ENCODE peak calls at places on chromosomes 12 and 14, in five cellular contexts. H is HFF-Myc, F is HL-60, T is kidney epithelial cell, D is transverse colon. J is an unnamed sample.

GRCh38 chr12:2039034-2039433 is 13.8 kb upstream of the CACNA1C start:
- DNase-seq in H (no peak), F (no peak), T (no peak), D (no peak), J (no peak)

GRCh38 chr14:94903338-94903737 is 133.4 kb upstream of the GSC start:
- DNase-seq in H (no peak), F (no peak), T (no peak), D (no peak), J (no peak)

GRCh38 chr12:75666980-75667359 is 155.6 kb upstream of the KRR1 start:
- DNase-seq in H (no peak), F (no peak), T (no peak), D (no peak), J (no peak)

GRCh38 chr14:89720741-89721315 is 233.7 kb downstream of the EFCAB11 start:
- DNase-seq in H (no peak), F (peak), T (no peak), D (peak), J (no peak)

GRCh38 chr12:130832561-130833209 is 6.4 kb downstream of the STX2 start:
- DNase-seq in H (no peak), F (peak), T (no peak), D (no peak), J (no peak)

GRCh38 chr12:60205500-60205899 is 609.7 kb downstream of the SLC16A7 start:
- DNase-seq in H (peak), F (no peak), T (peak), D (no peak), J (no peak)

GRCh38 chr12:65603428-65604351 is 220.6 kb upstream of the HMGA2 start:
- DNase-seq in H (peak), F (no peak), T (peak), D (peak), J (peak)

GRCh38 chr12:59046763-59047534 is 126.6 kb upstream of the LRIG3 start:
- DNase-seq in H (no peak), F (no peak), T (no peak), D (no peak), J (no peak)

GRCh38 chr12:57092529-57092862 is 3.6 kb downstream of the NAB2 start:
- DNase-seq in H (no peak), F (no peak), T (no peak), D (no peak), J (no peak)

GRCh38 chr12:31315089-31315725 is 10.7 kb downstream of the SINHCAF start:
- DNase-seq in H (no peak), F (no peak), T (no peak), D (no peak), J (no peak)

GRCh38 chr14:50122291-50122690 is 5.9 kb upstream of the VCPKMT start:
- DNase-seq in H (no peak), F (no peak), T (peak), D (no peak), J (peak)

GRCh38 chr12:113805673-113806072 is 160.5 kb downstream of the RBM19 start:
- DNase-seq in H (no peak), F (no peak), T (no peak), D (no peak), J (no peak)

GRCh38 chr12:52243264-52243773 is 10.3 kb downstream of the KRT7 start:
- DNase-seq in H (no peak), F (no peak), T (no peak), D (no peak), J (peak)

GRCh38 chr12:71938728-71939385 is at the start of gene TPH2:
- DNase-seq in H (no peak), F (peak), T (peak), D (peak), J (no peak)

GRCh38 chr12:58523360-58523759 is 396.9 kb downstream of the LRIG3 start:
- DNase-seq in H (no peak), F (no peak), T (no peak), D (no peak), J (no peak)

GRCh38 chr12:104519190-104519857 is 62.6 kb downstream of the CHST11 start:
- DNase-seq in H (no peak), F (no peak), T (no peak), D (no peak), J (no peak)

GRCh38 chr12:91139981-91140659 is 28.8 kb upstream of the LUM start:
- DNase-seq in H (peak), F (no peak), T (no peak), D (no peak), J (no peak)

GRCh38 chr12:15265868-15266267 is 44.7 kb upstream of the RERG start:
- DNase-seq in H (no peak), F (no peak), T (no peak), D (no peak), J (no peak)

GRCh38 chr12:98592825-98593322 is 612 bp upstream of the SLC25A3 start:
- DNase-seq in H (no peak), F (no peak), T (no peak), D (no peak), J (no peak)

GRCh38 chr14:52829527-52829926 is 38.1 kb upstream of the GNPNAT1 start:
- DNase-seq in H (no peak), F (no peak), T (no peak), D (no peak), J (no peak)

GRCh38 chr12:131003676-131004075 is 50.0 kb downstream of the ADGRD1 start:
- DNase-seq in H (no peak), F (no peak), T (no peak), D (no peak), J (no peak)

GRCh38 chr12:122856999-122857671 is 21.9 kb downstream of the HIP1R start:
- DNase-seq in H (no peak), F (no peak), T (no peak), D (no peak), J (no peak)

GRCh38 chr12:122855071-122855829 is 20.0 kb downstream of the HIP1R start:
- DNase-seq in H (no peak), F (no peak), T (no peak), D (no peak), J (no peak)

GRCh38 chr12:122858171-122858570 is 22.9 kb downstream of the HIP1R start:
- DNase-seq in H (no peak), F (no peak), T (no peak), D (no peak), J (no peak)

GRCh38 chr12:122854554-122854953 is 19.3 kb downstream of the HIP1R start:
- DNase-seq in H (no peak), F (no peak), T (no peak), D (no peak), J (no peak)

GRCh38 chr12:122855985-122856831 is 21.0 kb downstream of the HIP1R start:
- DNase-seq in H (no peak), F (no peak), T (no peak), D (no peak), J (no peak)
- H3K4me3 ChIP-seq in H (no peak), F (no peak), T (no peak), D (no peak), J (no peak)

GRCh38 chr12:55715833-55716581 is at the start of gene BLOC1S1:
- DNase-seq in H (peak), F (peak), T (no peak), D (peak), J (no peak)
- TF ChIP-seq CTCF in H (no peak), F (no peak), T (no peak), D (peak), J (peak)

GRCh38 chr12:40618621-40619020 is 73.6 kb upstream of the CNTN1 start:
- DNase-seq in H (no peak), F (no peak), T (no peak), D (no peak), J (no peak)
- H3K4me3 ChIP-seq in H (no peak), F (no peak), T (no peak), D (no peak), J (no peak)

GRCh38 chr14:91221270-91221669 is 23.2 kb downstream of the GPR68 start:
- DNase-seq in H (no peak), F (no peak), T (no peak), D (no peak), J (no peak)
- TF ChIP-seq CTCF in H (no peak), F (no peak), T (no peak), D (no peak), J (no peak)

GRCh38 chr14:103105580-103106168 is 11.1 kb downstream of the EXOC3L4 start:
- DNase-seq in H (no peak), F (no peak), T (no peak), D (peak), J (no peak)
- H3K4me3 ChIP-seq in H (no peak), F (no peak), T (no peak), D (no peak), J (no peak)

GRCh38 chr12:74415633-74416032 is 122.0 kb upstream of the ATXN7L3B start:
- DNase-seq in H (no peak), F (no peak), T (no peak), D (no peak), J (no peak)
- TF ChIP-seq CTCF in H (peak), F (peak), T (peak), D (no peak), J (peak)